ENCODE peak calls at places on chromosomes 12 and 14, in five cellular contexts. Y, Q, H, I and S are unnamed samples.

GRCh38 chr12:48023386-48023785 is 19.1 kb upstream of the COL2A1 start:
- DNase-seq in Q (no peak), I (no peak), H (no peak), Y (no peak), S (no peak)

GRCh38 chr14:106459971-106460730 is 933.8 kb downstream of the TMEM121 start:
- DNase-seq in Q (no peak), H (no peak), I (no peak), Y (peak; percentile 28), S (no peak)

GRCh38 chr12:18383203-18383602 is 121.9 kb downstream of the PIK3C2G start:
- DNase-seq in Q (peak; percentile 97), Y (no peak), H (no peak), I (peak; percentile 67), S (no peak)

GRCh38 chr12:13962699-13963098 is 18.7 kb downstream of the GRIN2B start:
- DNase-seq in I (no peak), H (no peak), Y (no peak), Q (no peak), S (no peak)

GRCh38 chr12:69688496-69689427 is 10.3 kb downstream of the BEST3 start:
- DNase-seq in I (peak; percentile 89), H (no peak), Y (no peak), Q (peak; percentile 94), S (no peak)

GRCh38 chr14:21506557-21506956 is 4.6 kb downstream of the METTL3 start:
- DNase-seq in I (no peak), Q (no peak), Y (no peak), H (no peak), S (no peak)

GRCh38 chr14:90900712-90901111 is 84.5 kb upstream of the TTC7B start:
- DNase-seq in I (no peak), Y (no peak), H (no peak), Q (peak; percentile 35), S (no peak)

GRCh38 chr14:65770681-65771080 is 358.2 kb downstream of the FUT8 start:
- DNase-seq in H (no peak), Q (no peak), I (no peak), Y (no peak), S (no peak)

GRCh38 chr12:14394317-14395058 is 29.0 kb downstream of the ATF7IP start:
- DNase-seq in Y (no peak), Q (peak; percentile 90), I (peak; percentile 77), H (peak; percentile 54), S (no peak)

GRCh38 chr14:100394886-100395672 is 71.9 kb downstream of the SLC25A47 start:
- DNase-seq in Q (no peak), Y (no peak), I (no peak), H (no peak), S (no peak)

GRCh38 chr12:79834712-79835376 is 100.1 kb downstream of the PPP1R12A start:
- DNase-seq in Q (no peak), H (no peak), Y (no peak), I (no peak), S (no peak)

GRCh38 chr14:24904533-24904932 is 145.4 kb downstream of the STXBP6 start:
- DNase-seq in Y (no peak), H (no peak), Q (no peak), I (no peak), S (no peak)

GRCh38 chr14:99881011-99881410 is 87.8 kb downstream of the EML1 start:
- DNase-seq in Q (no peak), Y (no peak), I (no peak), H (no peak), S (no peak)

GRCh38 chr12:108201808-108202207 is 72.7 kb downstream of the WSCD2 start:
- DNase-seq in I (no peak), Q (no peak), H (no peak), Y (no peak), S (no peak)

GRCh38 chr12:104751024-104751570 is 207.0 kb downstream of the SLC41A2 start:
- DNase-seq in Y (no peak), Q (no peak), H (no peak), I (no peak), S (peak; percentile 16)

GRCh38 chr12:62813031-62813829 is 121.7 kb downstream of the PPM1H start:
- DNase-seq in I (peak; percentile 52), H (peak; percentile 23), Q (peak; percentile 83), Y (peak; percentile 25), S (no peak)

GRCh38 chr12:82694970-82695369 is 8.3 kb downstream of the TMTC2 start:
- DNase-seq in H (no peak), Y (no peak), Q (peak; percentile 47), I (no peak), S (no peak)

GRCh38 chr12:132559652-132560420 is 50.5 kb downstream of the LRCOL1 start:
- DNase-seq in I (no peak), H (peak; percentile 58), Q (peak; percentile 33), Y (peak; percentile 25), S (no peak)

GRCh38 chr12:42510823-42511222 is 78.7 kb downstream of the PRICKLE1 start:
- DNase-seq in I (no peak), Q (no peak), H (no peak), Y (no peak), S (no peak)

GRCh38 chr12:2023365-2023764 is 19.1 kb upstream of the DCP1B start:
- DNase-seq in I (no peak), H (no peak), Q (no peak), Y (no peak), S (no peak)

DNA sequence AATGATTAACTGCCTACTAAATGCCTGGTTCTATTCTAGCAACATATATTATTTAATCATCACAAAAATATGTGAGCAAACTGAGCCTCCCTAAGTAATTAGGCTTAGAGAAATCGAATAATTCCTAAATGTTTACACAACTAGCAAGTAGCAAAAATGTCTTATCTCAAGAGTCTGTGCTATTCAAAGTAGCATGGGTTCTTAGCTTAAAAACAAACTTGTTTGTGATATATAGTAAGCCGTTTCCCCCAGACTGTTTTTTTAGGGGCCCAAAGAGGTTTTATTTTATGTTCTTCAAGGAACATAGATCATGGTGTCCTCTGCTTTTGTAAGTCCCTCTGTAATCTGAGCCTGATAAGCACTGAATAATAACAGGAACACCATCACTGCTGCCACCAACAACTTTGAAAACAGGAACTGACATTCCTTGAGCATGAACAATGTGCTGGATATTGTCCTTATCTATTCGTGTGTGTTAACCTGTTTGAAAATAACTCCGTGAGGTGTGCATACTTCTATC is 67.4 kb downstream of the DERA start:
- DNase-seq in H (no peak), Y (no peak), I (no peak), Q (peak; percentile 77), S (no peak)
- H3K4me3 ChIP-seq in H (no peak overlapping the region), Y (no peak overlapping the region), I (no peak overlapping the region), Q (no peak overlapping the region), S (no peak overlapping the region)

DNA sequence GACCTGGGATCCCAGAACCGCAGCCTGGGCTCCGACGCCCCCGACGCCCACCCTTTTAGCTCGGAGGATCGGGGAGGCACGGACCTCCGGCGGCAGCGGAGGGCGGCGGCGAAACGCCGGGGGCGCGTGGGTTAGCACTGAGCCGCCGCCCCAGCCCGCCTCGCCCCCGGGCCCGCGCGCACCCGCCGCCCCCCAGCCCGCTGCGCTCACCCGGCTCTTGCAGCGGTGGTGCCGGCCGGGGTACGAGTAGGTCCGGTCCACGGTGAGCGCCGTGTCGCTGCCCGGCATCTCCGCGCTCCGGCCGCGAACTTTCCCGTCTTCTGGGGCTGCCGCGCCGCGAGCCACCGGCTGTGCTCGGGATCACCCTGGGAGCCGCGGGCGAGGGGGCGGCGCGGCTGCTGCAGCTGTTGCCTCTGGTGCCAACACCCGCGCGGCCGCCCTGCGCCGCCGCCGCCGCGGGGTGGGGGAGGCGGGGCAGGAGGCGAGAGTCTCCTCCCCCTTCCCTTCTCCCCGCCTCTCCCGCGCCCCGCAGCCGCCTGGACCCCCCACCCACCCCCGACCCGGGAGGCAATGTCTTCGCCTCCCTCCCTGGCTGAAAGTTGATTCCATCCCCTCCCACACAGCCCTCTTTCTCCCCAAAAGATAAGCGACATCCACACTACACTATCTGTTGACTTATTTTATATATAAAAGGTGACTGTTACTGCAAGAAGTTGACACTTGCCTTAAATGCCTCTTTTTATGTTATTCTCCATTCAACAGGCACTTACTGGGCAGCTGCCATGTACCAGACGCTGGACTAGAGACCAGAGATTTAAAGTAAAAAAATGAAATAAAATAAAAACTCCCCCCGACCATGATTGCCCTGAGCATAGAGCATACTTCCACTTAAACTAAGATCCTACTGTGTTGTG is at the start of gene TMCC3:
- DNase-seq in H (no peak), I (no peak), Y (peak; percentile 41), Q (peak; percentile 27), S (no peak)
- H3K4me3 ChIP-seq in H (peak within 1 kb of the TSS; percentile 38), I (peak within 1 kb of the TSS; percentile 44), Y (peak within 1 kb of the TSS; percentile 76), Q (peak within 1 kb of the TSS; percentile 57), S (peak within 1 kb of the TSS; percentile 71)

GRCh38 chr12:130747867-130748740 is 32.0 kb upstream of the RIMBP2 start:
- DNase-seq in Q (peak; percentile 70), Y (peak; percentile 49), I (peak; percentile 27), H (no peak), S (no peak)

GRCh38 chr12:130754234-130755001 is 38.3 kb upstream of the RIMBP2 start:
- DNase-seq in Y (no peak), I (no peak), Q (no peak), H (no peak), S (no peak)

GRCh38 chr12:130748786-130749185 is 32.7 kb upstream of the RIMBP2 start:
- DNase-seq in Y (no peak), Q (no peak), H (no peak), I (no peak), S (no peak)

DNA sequence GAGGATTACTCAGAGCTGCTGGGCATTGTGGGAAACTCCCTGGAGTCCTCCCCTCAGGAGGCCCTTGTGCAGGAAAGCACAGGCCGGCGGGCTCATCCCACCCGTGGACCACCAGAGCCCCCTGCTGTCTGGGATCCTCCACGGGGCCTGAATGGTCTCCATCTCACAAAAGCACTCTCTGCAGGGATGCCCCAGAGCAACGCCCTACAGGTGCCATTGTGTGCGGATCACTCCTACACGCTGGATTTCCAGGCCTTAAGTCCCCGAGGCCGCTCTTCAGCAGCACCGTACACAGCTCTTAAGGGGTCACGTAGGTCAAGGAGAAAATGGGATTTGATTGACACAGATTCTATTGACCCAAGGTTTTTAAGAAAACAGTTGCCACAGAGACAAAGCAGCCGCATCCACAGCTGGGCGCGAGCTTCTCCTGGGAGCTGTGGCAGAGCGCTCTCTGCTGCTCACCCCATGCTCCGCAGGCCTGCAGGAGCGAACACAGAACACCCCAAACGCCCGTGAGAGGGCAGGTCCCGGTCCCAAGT is 36.7 kb upstream of the RIMBP2 start:
- DNase-seq in Q (no peak), Y (no peak), I (no peak), H (no peak), S (no peak)
- H3K4me3 ChIP-seq in Q (no peak overlapping the region), Y (no peak overlapping the region), I (no peak overlapping the region), H (no peak overlapping the region), S (no peak overlapping the region)

GRCh38 chr12:52035926-52036325 is 15.3 kb upstream of the NR4A1 start:
- DNase-seq in H (no peak), Q (no peak), Y (no peak), I (no peak), S (no peak)

GRCh38 chr12:52037248-52037861 is 13.9 kb upstream of the NR4A1 start:
- DNase-seq in I (no peak), H (no peak), Q (peak; percentile 46), Y (no peak), S (no peak)

GRCh38 chr12:52041032-52041431 is 10.2 kb upstream of the NR4A1 start:
- DNase-seq in Y (no peak), Q (no peak), I (no peak), H (no peak), S (no peak)

GRCh38 chr12:52036587-52037171 is 14.6 kb upstream of the NR4A1 start:
- DNase-seq in I (no peak), Y (peak; percentile 87), H (peak; percentile 54), Q (peak; percentile 79), S (no peak)

DNA sequence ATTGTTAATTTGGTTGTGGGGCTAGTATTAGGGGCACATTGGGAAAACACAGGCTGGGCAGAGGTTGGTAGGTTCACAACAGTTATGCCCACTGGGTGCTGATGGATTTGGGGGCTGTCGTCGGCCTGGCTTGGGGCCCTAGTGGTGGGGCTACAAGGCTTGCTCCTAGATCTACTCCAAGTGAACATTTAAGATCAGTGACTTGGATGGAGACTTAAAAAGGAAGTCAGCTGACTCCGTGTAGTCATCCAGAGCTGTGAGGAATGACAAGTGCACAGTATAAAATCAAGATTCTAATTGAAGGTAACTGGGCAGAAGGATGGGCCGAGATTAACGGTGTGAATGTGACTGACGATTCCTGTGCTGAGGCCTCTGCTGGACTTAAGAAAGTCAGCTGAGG is 12.8 kb upstream of the NR4A1 start:
- DNase-seq in H (no peak), Q (peak; percentile 39), I (no peak), Y (no peak), S (no peak)
- H3K4me3 ChIP-seq in H (no peak overlapping the region), Q (no peak overlapping the region), I (no peak overlapping the region), Y (no peak overlapping the region), S (peak overlapping the region; percentile 63)